ENCODE peak calls at places on chromosome 7, in five cellular contexts. One of them, this sample, is unnamed.

GRCh38 chr7:106218546-106218945 is 66.2 kb downstream of the NAMPT start:
- DNase-seq in HEK293T: no peak
- DNase-seq in HepG2: no peak
- DNase-seq in H1: no peak
- DNase-seq in NT2/D1: no peak
- DNase-seq in this sample: no peak

GRCh38 chr7:22207724-22208225 is 149.2 kb downstream of the RAPGEF5 start:
- DNase-seq in HEK293T: no peak
- DNase-seq in HepG2: no peak
- DNase-seq in H1: no peak
- DNase-seq in NT2/D1: no peak
- DNase-seq in this sample: no peak

GRCh38 chr7:7861211-7861633 is 107.4 kb upstream of the GLCCI1 start:
- DNase-seq in HEK293T: no peak
- DNase-seq in HepG2: peak
- DNase-seq in H1: no peak
- DNase-seq in NT2/D1: no peak
- DNase-seq in this sample: no peak

GRCh38 chr7:141837683-141838082 is 3.6 kb downstream of the PRSS37 start:
- DNase-seq in HEK293T: no peak
- DNase-seq in HepG2: no peak
- DNase-seq in H1: no peak
- DNase-seq in NT2/D1: no peak
- DNase-seq in this sample: no peak

GRCh38 chr7:31776616-31777015 is 89.6 kb downstream of the PPP1R17 start:
- DNase-seq in HEK293T: no peak
- DNase-seq in HepG2: no peak
- DNase-seq in H1: no peak
- DNase-seq in NT2/D1: no peak
- DNase-seq in this sample: no peak

GRCh38 chr7:2003451-2003930 is 229.3 kb downstream of the MAD1L1 start:
- DNase-seq in HEK293T: no peak
- DNase-seq in HepG2: no peak
- DNase-seq in H1: no peak
- DNase-seq in NT2/D1: no peak
- DNase-seq in this sample: no peak

GRCh38 chr7:66669088-66669487 is 40.4 kb downstream of the KCTD7 start:
- DNase-seq in HEK293T: no peak
- DNase-seq in HepG2: peak
- DNase-seq in H1: no peak
- DNase-seq in NT2/D1: no peak
- DNase-seq in this sample: no peak

GRCh38 chr7:40437936-40438634 is 303.3 kb downstream of the SUGCT start:
- DNase-seq in HEK293T: no peak
- DNase-seq in HepG2: no peak
- DNase-seq in H1: no peak
- DNase-seq in NT2/D1: no peak
- DNase-seq in this sample: no peak

GRCh38 chr7:93601363-93601762 is 26.8 kb upstream of the CALCR start:
- DNase-seq in HEK293T: peak
- DNase-seq in HepG2: no peak
- DNase-seq in H1: no peak
- DNase-seq in NT2/D1: no peak
- DNase-seq in this sample: no peak

GRCh38 chr7:106553446-106553836 is 107.5 kb downstream of the CCDC71L start:
- DNase-seq in HEK293T: no peak
- DNase-seq in HepG2: no peak
- DNase-seq in H1: no peak
- DNase-seq in NT2/D1: no peak
- DNase-seq in this sample: no peak

GRCh38 chr7:129494041-129494440 is 8.3 kb upstream of the SMKR1 start:
- DNase-seq in HEK293T: no peak
- DNase-seq in HepG2: no peak
- DNase-seq in H1: no peak
- DNase-seq in NT2/D1: no peak
- DNase-seq in this sample: peak

GRCh38 chr7:127935847-127936376 is 95.3 kb downstream of the LRRC4 start:
- DNase-seq in HEK293T: no peak
- DNase-seq in HepG2: no peak
- DNase-seq in H1: no peak
- DNase-seq in NT2/D1: no peak
- DNase-seq in this sample: no peak

GRCh38 chr7:74083928-74084721 is 521 bp downstream of the LIMK1 start:
- DNase-seq in HEK293T: peak
- DNase-seq in HepG2: no peak
- DNase-seq in H1: no peak
- DNase-seq in NT2/D1: no peak
- DNase-seq in this sample: no peak
- TF ChIP-seq SUZ12 in HEK293T: no peak
- TF ChIP-seq SUZ12 in HepG2: no peak
- TF ChIP-seq SUZ12 in H1: no peak
- TF ChIP-seq SUZ12 in NT2/D1: no peak
- TF ChIP-seq SUZ12 in this sample: no peak

GRCh38 chr7:112421666-112422486 is 28.4 kb upstream of the IFRD1 start:
- DNase-seq in HEK293T: no peak
- DNase-seq in HepG2: peak
- DNase-seq in H1: no peak
- DNase-seq in NT2/D1: peak
- DNase-seq in this sample: no peak

GRCh38 chr7:112427984-112428383 is 22.3 kb upstream of the IFRD1 start:
- DNase-seq in HEK293T: no peak
- DNase-seq in HepG2: no peak
- DNase-seq in H1: no peak
- DNase-seq in NT2/D1: no peak
- DNase-seq in this sample: no peak

GRCh38 chr7:112420236-112420945 is 29.9 kb upstream of the IFRD1 start:
- DNase-seq in HEK293T: no peak
- DNase-seq in HepG2: peak
- DNase-seq in H1: no peak
- DNase-seq in NT2/D1: no peak
- DNase-seq in this sample: no peak

GRCh38 chr7:112422842-112423496 is 27.3 kb upstream of the IFRD1 start:
- DNase-seq in HEK293T: peak
- DNase-seq in HepG2: peak
- DNase-seq in H1: peak
- DNase-seq in NT2/D1: peak
- DNase-seq in this sample: no peak

GRCh38 chr7:112423987-112424386 is 26.3 kb upstream of the IFRD1 start:
- DNase-seq in HEK293T: no peak
- DNase-seq in HepG2: no peak
- DNase-seq in H1: no peak
- DNase-seq in NT2/D1: no peak
- DNase-seq in this sample: no peak
- TF ChIP-seq SUZ12 in HEK293T: no peak
- TF ChIP-seq SUZ12 in HepG2: no peak
- TF ChIP-seq SUZ12 in H1: no peak
- TF ChIP-seq SUZ12 in NT2/D1: no peak
- TF ChIP-seq SUZ12 in this sample: no peak

GRCh38 chr7:103141753-103142404 is 7.0 kb downstream of the NAPEPLD start:
- DNase-seq in HEK293T: no peak
- DNase-seq in HepG2: no peak
- DNase-seq in H1: no peak
- DNase-seq in NT2/D1: no peak
- DNase-seq in this sample: peak

GRCh38 chr7:103142494-103142893 is 6.4 kb downstream of the NAPEPLD start:
- DNase-seq in HEK293T: no peak
- DNase-seq in HepG2: no peak
- DNase-seq in H1: no peak
- DNase-seq in NT2/D1: no peak
- DNase-seq in this sample: no peak

GRCh38 chr7:103140684-103141083 is 8.2 kb downstream of the NAPEPLD start:
- DNase-seq in HEK293T: no peak
- DNase-seq in HepG2: no peak
- DNase-seq in H1: no peak
- DNase-seq in NT2/D1: no peak
- DNase-seq in this sample: no peak

GRCh38 chr7:103143865-103144264 is 5.0 kb downstream of the NAPEPLD start:
- DNase-seq in HEK293T: no peak
- DNase-seq in HepG2: no peak
- DNase-seq in H1: no peak
- DNase-seq in NT2/D1: no peak
- DNase-seq in this sample: no peak

GRCh38 chr7:103140061-103140460 is 8.8 kb downstream of the NAPEPLD start:
- DNase-seq in HEK293T: no peak
- DNase-seq in HepG2: no peak
- DNase-seq in H1: no peak
- DNase-seq in NT2/D1: no peak
- DNase-seq in this sample: no peak
- TF ChIP-seq SUZ12 in HEK293T: no peak
- TF ChIP-seq SUZ12 in HepG2: no peak
- TF ChIP-seq SUZ12 in H1: no peak
- TF ChIP-seq SUZ12 in NT2/D1: no peak
- TF ChIP-seq SUZ12 in this sample: no peak

GRCh38 chr7:107993879-107994278 is 9.1 kb downstream of the LAMB1 start:
- DNase-seq in HEK293T: no peak
- DNase-seq in HepG2: no peak
- DNase-seq in H1: no peak
- DNase-seq in NT2/D1: no peak
- DNase-seq in this sample: no peak

GRCh38 chr7:107994366-107994765 is 8.6 kb downstream of the LAMB1 start:
- DNase-seq in HEK293T: no peak
- DNase-seq in HepG2: no peak
- DNase-seq in H1: no peak
- DNase-seq in NT2/D1: no peak
- DNase-seq in this sample: no peak

GRCh38 chr7:107996072-107996824 is 6.7 kb downstream of the LAMB1 start:
- DNase-seq in HEK293T: no peak
- DNase-seq in HepG2: no peak
- DNase-seq in H1: no peak
- DNase-seq in NT2/D1: no peak
- DNase-seq in this sample: no peak

GRCh38 chr7:107998150-107998549 is 4.8 kb downstream of the LAMB1 start:
- DNase-seq in HEK293T: no peak
- DNase-seq in HepG2: no peak
- DNase-seq in H1: no peak
- DNase-seq in NT2/D1: no peak
- DNase-seq in this sample: no peak

DNA sequence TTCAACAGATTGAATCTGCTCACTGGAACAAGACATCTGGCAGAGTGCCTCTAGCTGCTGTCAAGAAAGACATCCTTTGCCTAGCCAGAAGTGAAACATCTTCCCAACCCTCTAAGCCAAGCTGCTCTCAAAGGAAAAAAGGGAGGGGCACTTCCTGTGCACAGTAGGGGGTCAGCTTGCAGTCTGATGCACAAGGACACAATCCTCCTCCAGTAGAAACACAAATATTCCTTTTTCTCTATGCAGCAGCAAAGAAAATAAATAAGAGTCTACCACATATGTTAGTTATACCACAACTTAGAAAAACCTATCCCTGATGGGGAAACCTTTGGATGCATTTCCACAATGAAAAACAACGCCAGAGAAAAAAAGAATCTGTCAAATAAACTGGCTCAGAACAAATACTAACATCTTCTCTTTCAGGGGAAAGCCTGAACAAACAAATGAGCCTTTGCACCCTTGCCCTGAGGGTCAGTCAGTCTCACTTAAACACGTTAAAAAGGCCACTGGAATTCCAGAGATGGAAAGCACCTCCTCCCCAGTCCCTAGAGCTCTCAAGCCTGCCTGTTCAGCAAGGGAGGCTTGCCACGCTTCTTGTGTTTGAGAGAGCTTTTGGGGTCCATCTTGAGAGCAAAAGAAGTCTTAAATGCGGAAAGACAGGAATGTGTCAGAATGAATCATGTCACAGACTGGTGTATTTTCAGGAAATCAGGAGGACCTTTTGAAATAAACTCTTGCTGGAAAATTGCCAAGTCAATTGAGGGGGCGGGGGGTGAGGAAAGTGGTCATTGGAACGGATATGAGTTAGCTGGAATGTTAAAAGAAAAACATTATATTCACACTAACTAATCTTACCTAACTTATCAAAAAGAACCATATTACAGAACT is 7.5 kb downstream of the LAMB1 start:
- DNase-seq in HEK293T: peak
- DNase-seq in HepG2: peak
- DNase-seq in H1: no peak
- DNase-seq in NT2/D1: peak
- DNase-seq in this sample: no peak
- TF ChIP-seq SUZ12 in HEK293T: no peak
- TF ChIP-seq SUZ12 in HepG2: no peak
- TF ChIP-seq SUZ12 in H1: no peak
- TF ChIP-seq SUZ12 in NT2/D1: no peak
- TF ChIP-seq SUZ12 in this sample: no peak

GRCh38 chr7:130627775-130628174 is 40.8 kb downstream of the COPG2 start:
- DNase-seq in HEK293T: no peak
- DNase-seq in HepG2: no peak
- DNase-seq in H1: no peak
- DNase-seq in NT2/D1: no peak
- DNase-seq in this sample: no peak

GRCh38 chr7:130628901-130629300 is 39.6 kb downstream of the COPG2 start:
- DNase-seq in HEK293T: no peak
- DNase-seq in HepG2: no peak
- DNase-seq in H1: no peak
- DNase-seq in NT2/D1: no peak
- DNase-seq in this sample: no peak

DNA sequence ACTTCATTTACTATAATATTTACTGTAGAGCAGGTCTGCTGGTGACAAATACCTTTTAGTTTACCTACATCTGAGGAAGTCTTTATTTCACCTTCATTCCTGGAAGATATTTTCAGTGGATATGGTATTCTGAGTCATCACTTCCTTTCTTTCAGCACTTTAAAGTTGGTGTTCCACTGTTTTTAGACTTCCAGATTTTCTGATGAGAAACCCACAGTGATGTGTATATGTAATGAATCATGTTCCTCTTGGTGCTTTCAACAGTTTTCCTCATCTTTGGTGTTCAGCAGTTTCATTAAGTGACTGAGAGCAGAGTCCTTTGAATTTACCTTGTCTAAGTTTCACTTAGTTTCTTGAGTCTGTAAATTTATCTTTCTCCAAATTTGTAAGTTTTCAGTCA is 36.4 kb downstream of the COPG2 start:
- DNase-seq in HEK293T: no peak
- DNase-seq in HepG2: peak
- DNase-seq in H1: no peak
- DNase-seq in NT2/D1: no peak
- DNase-seq in this sample: no peak
- TF ChIP-seq SUZ12 in HEK293T: no peak
- TF ChIP-seq SUZ12 in HepG2: no peak
- TF ChIP-seq SUZ12 in H1: no peak
- TF ChIP-seq SUZ12 in NT2/D1: no peak
- TF ChIP-seq SUZ12 in this sample: no peak

This sample was measured in GM12878.